ENCODE peak calls at places on chromosomes 11 and 22, in nine cellular contexts. M, Q, A, E, L, W, F, Y and G are unnamed samples.

GRCh38 chr11:64864473-64865285 is 13.7 kb downstream of the EHD1 start:
- DNase-seq in M (no peak), Q (peak; percentile 76), A (peak; percentile 61), E (no peak), L (no peak), W (peak; percentile 68), F (no peak), Y (no peak), G (no peak)

GRCh38 chr11:122150484-122151124 is 34.6 kb upstream of the BLID start:
- DNase-seq in M (no peak), Q (no peak), A (no peak), E (peak; percentile 76), L (no peak), W (no peak), F (no peak), Y (no peak), G (peak; percentile 28)

GRCh38 chr11:10293423-10294288 is at the start of gene SBF2:
- DNase-seq in M (no peak), Q (peak; percentile 90), A (peak; percentile 89), E (peak; percentile 83), L (peak; percentile 88), W (peak; percentile 88), F (peak; percentile 90), Y (peak; percentile 74), G (peak; percentile 77)

GRCh38 chr11:8269636-8270035 is 6.0 kb upstream of the LMO1 start:
- DNase-seq in M (no peak), Q (no peak), A (no peak), E (no peak), L (no peak), W (no peak), F (no peak), Y (no peak), G (no peak)

GRCh38 chr11:111845256-111846028 is 25.9 kb downstream of the ALG9 start:
- DNase-seq in M (no peak), Q (no peak), A (peak; percentile 53), E (no peak), L (no peak), W (no peak), F (no peak), Y (no peak), G (no peak)

GRCh38 chr22:48404004-48404403 is 1423.7 kb downstream of the BRD1 start:
- DNase-seq in M (no peak), Q (no peak), A (no peak), E (no peak), L (peak; percentile 33), W (no peak), F (no peak), Y (no peak), G (no peak)

GRCh38 chr11:118907051-118907748 is 18.5 kb downstream of the BCL9L start:
- DNase-seq in M (no peak), Q (peak; percentile 82), A (peak; percentile 86), E (peak; percentile 80), L (peak; percentile 89), W (peak; percentile 93), F (peak; percentile 90), Y (peak; percentile 78), G (peak; percentile 65)

GRCh38 chr11:35214792-35215193 is 75.8 kb downstream of the CD44 start:
- DNase-seq in M (peak; percentile 96), Q (no peak), A (no peak), E (no peak), L (no peak), W (no peak), F (peak; percentile 24), Y (no peak), G (peak; percentile 6)

GRCh38 chr11:78788533-78788932 is 213.9 kb upstream of the NARS2 start:
- DNase-seq in M (no peak), Q (no peak), A (no peak), E (no peak), L (no peak), W (no peak), F (no peak), Y (no peak), G (no peak)

GRCh38 chr11:57249384-57250319 is 12.6 kb upstream of the APLNR start:
- DNase-seq in M (no peak), Q (peak; percentile 40), A (peak; percentile 68), E (peak; percentile 64), L (peak; percentile 65), W (peak; percentile 81), F (peak; percentile 75), Y (no peak), G (peak; percentile 63)

GRCh38 chr11:124758355-124759267 is 3.5 kb downstream of the ESAM start:
- DNase-seq in M (no peak), Q (peak; percentile 93), A (peak; percentile 89), E (peak; percentile 84), L (peak; percentile 64), W (peak; percentile 75), F (peak; percentile 90), Y (peak; percentile 54), G (peak; percentile 61)

GRCh38 chr11:65505434-65506315 is 6.8 kb downstream of the MALAT1 start:
- DNase-seq in M (no peak), Q (no peak), A (no peak), E (peak; percentile 43), L (no peak), W (peak; percentile 72), F (peak; percentile 34), Y (no peak), G (no peak)

GRCh38 chr11:72777755-72778278 is 16.0 kb downstream of the STARD10 start:
- DNase-seq in M (no peak), Q (peak; percentile 64), A (no peak), E (no peak), L (peak; percentile 98), W (peak; percentile 88), F (no peak), Y (no peak), G (no peak)

GRCh38 chr11:134170909-134171281 is 52.9 kb downstream of the NCAPD3 start:
- DNase-seq in M (no peak), Q (no peak), A (no peak), E (no peak), L (no peak), W (no peak), F (no peak), Y (no peak), G (no peak)

GRCh38 chr22:47433627-47434026 is 671.2 kb downstream of the TBC1D22A start:
- DNase-seq in M (no peak), Q (no peak), A (no peak), E (no peak), L (no peak), W (no peak), F (no peak), Y (no peak), G (no peak)

GRCh38 chr11:125128450-125128849 is 17.0 kb upstream of the TMEM218 start:
- DNase-seq in M (no peak), Q (no peak), A (no peak), E (no peak), L (no peak), W (no peak), F (no peak), Y (no peak), G (no peak)

GRCh38 chr11:121446752-121447156 is 5.4 kb upstream of the SORL1 start:
- DNase-seq in M (no peak), Q (no peak), A (no peak), E (no peak), L (no peak), W (no peak), F (peak; percentile 20), Y (no peak), G (no peak)

GRCh38 chr11:937853-938261 is 12.2 kb downstream of the AP2A2 start:
- DNase-seq in M (no peak), Q (no peak), A (no peak), E (peak; percentile 21), L (no peak), W (no peak), F (no peak), Y (no peak), G (no peak)

GRCh38 chr11:91790346-91790745 is 434.3 kb upstream of the FAT3 start:
- DNase-seq in M (no peak), Q (no peak), A (no peak), E (no peak), L (no peak), W (no peak), F (peak; percentile 38), Y (no peak), G (no peak)

GRCh38 chr11:13868710-13869403 is 93.7 kb upstream of the SPON1 start:
- DNase-seq in M (no peak), Q (no peak), A (no peak), E (peak; percentile 74), L (no peak), W (no peak), F (no peak), Y (peak; percentile 19), G (peak; percentile 68)

GRCh38 chr11:45896392-45897068 is 10.5 kb downstream of the FREY1 start:
- DNase-seq in M (no peak), Q (no peak), A (no peak), E (no peak), L (no peak), W (no peak), F (peak; percentile 36), Y (no peak), G (no peak)

GRCh38 chr22:17562906-17563870 is at the start of gene SLC25A18:
- DNase-seq in M (no peak), Q (peak; percentile 45), A (no peak), E (no peak), L (peak; percentile 88), W (peak; percentile 44), F (peak; percentile 59), Y (no peak), G (no peak)

GRCh38 chr22:35308480-35308945 is 8.8 kb downstream of the TOM1 start:
- DNase-seq in M (no peak), Q (no peak), A (no peak), E (no peak), L (no peak), W (no peak), F (no peak), Y (no peak), G (no peak)

GRCh38 chr11:122306776-122307479 is 190.9 kb upstream of the BLID start:
- DNase-seq in M (no peak), Q (no peak), A (no peak), E (no peak), L (no peak), W (no peak), F (no peak), Y (no peak), G (no peak)